ENCODE peak calls at places on chromosomes 2 and 18, in ten cellular contexts. H is H9, X is transverse colon, J is lung, W is heart right ventricle, O is neural progenitor cell, Y is aorta, R is lower lobe of right lung, C is K562, F is hepatocyte. U is an unnamed sample. For H3K27me3, the result is how much of the 10 kb centered on the place peaks cover.

GRCh38 chr2:11430729-11431128 is 35.2 kb downstream of the E2F6 start:
- DNase-seq in Y (no peak), J (no peak), F (no peak), W (no peak), X (peak), C (no peak), R (no peak), O (no peak), H (no peak), U (no peak)

GRCh38 chr2:128640847-128641360 is 322.2 kb upstream of the HS6ST1 start:
- DNase-seq in O (no peak), R (no peak), F (no peak), H (no peak), X (no peak), J (no peak), Y (no peak), W (no peak), C (no peak), U (no peak)

GRCh38 chr2:218262631-218263586 is 2.1 kb downstream of the GPBAR1 start:
- DNase-seq in H (no peak), X (no peak), F (no peak), W (no peak), R (peak), O (no peak), J (no peak), Y (no peak), C (no peak), U (no peak)

GRCh38 chr2:85750509-85751299 is 3.1 kb upstream of the ATOH8 start:
- DNase-seq in C (peak), O (peak), H (peak), W (peak), R (peak), Y (peak), J (peak), X (peak), F (peak), U (peak)

GRCh38 chr18:63306249-63306648 is 13.3 kb downstream of the BCL2 start:
- DNase-seq in R (no peak), O (no peak), Y (no peak), W (no peak), C (no peak), J (no peak), X (no peak), H (no peak), F (no peak), U (no peak)

GRCh38 chr2:143843696-143844095 is 676.2 kb downstream of the ZEB2 start:
- DNase-seq in F (no peak), O (no peak), R (no peak), X (no peak), W (no peak), Y (no peak), H (no peak), J (no peak), C (no peak), U (no peak)

GRCh38 chr2:59204040-59204439 is 962.9 kb upstream of the FANCL start:
- DNase-seq in H (no peak), F (no peak), W (no peak), O (no peak), R (no peak), C (no peak), J (no peak), X (no peak), Y (no peak), U (no peak)

GRCh38 chr2:40200516-40200915 is 251.4 kb downstream of the SLC8A1 start:
- DNase-seq in H (no peak), C (no peak), F (no peak), R (no peak), J (no peak), X (no peak), W (no peak), O (no peak), Y (no peak), U (no peak)

GRCh38 chr2:65430515-65431416 is 1.6 kb downstream of the SPRED2 start:
- DNase-seq in W (peak), R (peak), J (peak), H (peak), O (peak), C (peak), Y (peak), F (peak), X (peak), U (peak)

GRCh38 chr2:46252891-46253659 is 44.1 kb upstream of the EPAS1 start:
- DNase-seq in W (peak), H (no peak), X (no peak), R (no peak), C (no peak), O (no peak), F (peak), Y (peak), J (no peak), U (no peak)

GRCh38 chr18:79258447-79258846 is 137.3 kb upstream of the NFATC1 start:
- DNase-seq in W (no peak), H (no peak), C (peak), R (no peak), F (no peak), Y (no peak), X (no peak), J (no peak), O (no peak), U (no peak)

GRCh38 chr2:120494446-120494845 is 148.5 kb downstream of the INHBB start:
- DNase-seq in J (no peak), R (no peak), Y (no peak), F (no peak), C (no peak), O (no peak), W (no peak), H (no peak), X (no peak), U (no peak)

GRCh38 chr2:223043164-223043941 is 8.6 kb upstream of the KCNE4 start:
- DNase-seq in F (no peak), R (no peak), W (peak), O (no peak), X (no peak), C (no peak), J (no peak), Y (no peak), H (no peak), U (no peak)

GRCh38 chr2:75892490-75892889 is 181.8 kb upstream of the GCFC2 start:
- DNase-seq in H (no peak), W (no peak), Y (no peak), C (no peak), O (no peak), R (no peak), X (no peak), J (no peak), F (no peak), U (no peak)

GRCh38 chr2:113709022-113709421 is 47.4 kb downstream of the SLC35F5 start:
- DNase-seq in H (no peak), C (no peak), J (no peak), O (no peak), X (no peak), Y (no peak), R (no peak), W (no peak), F (no peak), U (no peak)

GRCh38 chr2:232779935-232780334 is 3.6 kb upstream of the KCNJ13 start:
- DNase-seq in F (no peak), X (no peak), H (no peak), W (peak), C (no peak), O (no peak), R (no peak), Y (no peak), J (peak), U (no peak)

GRCh38 chr2:235413084-235413483 is 80.8 kb upstream of the AGAP1 start:
- DNase-seq in X (no peak), R (no peak), Y (no peak), F (no peak), O (no peak), H (no peak), W (no peak), C (no peak), J (no peak), U (no peak)

GRCh38 chr2:240956935-240957655 is 41.3 kb upstream of the SNED1 start:
- DNase-seq in O (no peak), X (no peak), F (no peak), Y (no peak), W (no peak), H (peak), R (no peak), J (no peak), C (no peak), U (no peak)

GRCh38 chr18:22136395-22136794 is 33.0 kb upstream of the GATA6 start:
- DNase-seq in O (no peak), J (no peak), W (no peak), C (no peak), X (no peak), H (no peak), F (no peak), Y (no peak), R (no peak), U (no peak)

GRCh38 chr2:56682397-56682760 is 498.6 kb downstream of the CCDC85A start:
- DNase-seq in J (no peak), X (no peak), R (no peak), C (no peak), W (no peak), Y (no peak), H (no peak), O (no peak), F (no peak), U (no peak)

GRCh38 chr2:205025580-205026240 is 480.4 kb downstream of the PARD3B start:
- DNase-seq in H (no peak), Y (no peak), C (no peak), R (no peak), O (no peak), F (no peak), W (no peak), X (no peak), J (no peak), U (no peak)

GRCh38 chr18:79972720-79973119 is 8.3 kb downstream of the HSBP1L1 start:
- DNase-seq in X (peak), F (no peak), Y (no peak), R (no peak), O (no peak), W (no peak), C (no peak), J (no peak), H (no peak), U (no peak)

GRCh38 chr2:111185496-111186022 is 64.8 kb downstream of the BCL2L11 start:
- DNase-seq in Y (no peak), O (no peak), H (no peak), C (no peak), J (peak), X (peak), F (peak), W (peak), R (peak), U (no peak)

GRCh38 chr18:7168408-7168807 is 50.8 kb upstream of the LAMA1 start:
- DNase-seq in J (no peak), W (no peak), R (no peak), C (no peak), O (no peak), H (no peak), X (no peak), F (no peak), Y (no peak), U (no peak)

GRCh38 chr2:40372278-40372580 is 79.7 kb downstream of the SLC8A1 start:
- DNase-seq in R (no peak), C (no peak), W (no peak), O (no peak), Y (no peak), J (no peak), F (no peak), H (no peak), X (no peak), U (no peak)

GRCh38 chr18:49857708-49858107 is 44.4 kb upstream of the ACAA2 start:
- DNase-seq in O (peak), R (no peak), C (no peak), W (no peak), Y (no peak), X (no peak), H (no peak), F (no peak), J (no peak), U (no peak)

GRCh38 chr2:146135245-146135644 is 1615.3 kb upstream of the ZEB2 start:
- DNase-seq in H (no peak), X (no peak), J (no peak), R (no peak), F (no peak), Y (no peak), W (no peak), O (no peak), C (no peak), U (no peak)

DNA sequence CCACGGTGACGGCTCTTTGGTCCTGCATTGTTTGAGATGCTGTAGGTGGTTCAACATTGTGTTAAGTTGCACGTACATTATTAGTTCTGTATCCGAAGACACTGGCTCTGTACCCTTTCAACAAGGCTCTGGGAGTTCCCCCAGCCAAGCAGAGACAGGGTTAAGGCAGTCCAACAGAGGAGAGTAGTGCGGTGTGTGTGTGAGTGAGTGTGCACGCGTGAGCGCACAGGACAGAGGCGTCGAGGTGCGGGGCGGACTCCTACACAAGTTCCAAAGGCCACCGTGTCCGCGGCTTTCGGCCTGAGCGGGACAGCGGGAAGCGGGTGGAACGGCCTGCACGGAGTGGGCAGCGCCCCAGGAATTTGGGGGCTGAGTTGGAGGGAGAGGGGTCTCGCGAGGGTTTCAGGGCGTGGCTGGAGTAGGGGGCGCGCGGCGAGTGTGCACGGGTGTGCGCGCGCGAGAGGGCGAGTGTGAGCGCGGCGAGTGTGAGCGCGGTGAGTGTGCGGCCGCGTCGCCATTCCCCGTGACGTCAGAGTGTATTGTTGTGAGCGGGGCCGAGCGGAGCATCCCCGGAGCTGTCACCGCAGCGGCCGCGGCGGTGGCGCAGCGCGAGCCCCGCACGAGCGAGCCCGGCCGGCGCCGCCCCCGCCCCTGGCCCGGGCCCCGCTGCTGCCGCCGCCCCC is at the start of gene ASXL3:
- DNase-seq in C (no peak), R (peak), F (peak), J (peak), O (peak), X (peak), Y (peak), H (peak), W (peak), U (no peak)
- H3K27ac ChIP-seq in C (no peak), R (peak), F (peak), J (peak), O (no peak), X (peak), Y (peak), H (no peak), W (peak), U (no peak)

DNA sequence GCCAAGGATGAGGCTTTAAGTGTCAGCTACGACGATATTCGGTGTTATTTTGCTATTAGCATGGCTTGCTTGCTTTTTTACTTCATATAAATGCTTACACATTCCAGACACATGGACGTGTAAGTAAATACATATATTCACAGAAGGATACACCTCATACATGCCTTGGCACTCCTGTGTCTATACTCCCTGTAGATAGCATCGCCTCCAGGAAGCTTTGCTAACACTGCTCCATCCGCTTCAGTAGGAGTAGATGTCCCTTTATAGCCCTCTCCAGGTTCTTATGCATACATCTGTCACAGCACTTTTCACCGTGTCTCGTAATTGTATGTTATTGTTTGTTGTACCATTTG is 27.5 kb upstream of the KCTD1 start:
- DNase-seq in F (no peak), J (no peak), C (no peak), W (no peak), H (no peak), R (no peak), Y (no peak), O (no peak), X (no peak), U (no peak)
- H3K27me3 ChIP-seq in F (under half), J (under half), C (under half), W (under half), H (under half), R (under half), Y (under half), O (under half), X (under half), U (under half)

GRCh38 chr18:33132657-33133056 is 307.9 kb downstream of the CCDC178 start:
- DNase-seq in W (no peak), X (no peak), F (no peak), O (no peak), Y (no peak), H (no peak), J (no peak), R (no peak), C (no peak), U (no peak)
- H3K27ac ChIP-seq in W (no peak), X (no peak), F (no peak), O (no peak), Y (no peak), H (no peak), J (no peak), R (no peak), C (no peak), U (no peak)

GRCh38 chr2:61357681-61358080 is 113.2 kb downstream of the USP34 start:
- DNase-seq in R (peak), H (no peak), F (no peak), C (no peak), X (no peak), O (no peak), J (peak), Y (no peak), W (no peak), U (no peak)

GRCh38 chr2:61362873-61363272 is 108.0 kb downstream of the USP34 start:
- DNase-seq in J (no peak), C (no peak), O (no peak), R (no peak), Y (no peak), X (no peak), F (no peak), W (no peak), H (no peak), U (no peak)

GRCh38 chr2:61363580-61363979 is 107.3 kb downstream of the USP34 start:
- DNase-seq in C (no peak), W (no peak), Y (no peak), J (no peak), X (no peak), F (no peak), O (no peak), R (no peak), H (no peak), U (no peak)

GRCh38 chr2:61359058-61359457 is 111.8 kb downstream of the USP34 start:
- DNase-seq in J (no peak), Y (no peak), F (no peak), C (no peak), R (no peak), X (no peak), W (no peak), O (no peak), H (no peak), U (no peak)

GRCh38 chr2:61361068-61361467 is 109.8 kb downstream of the USP34 start:
- DNase-seq in Y (no peak), F (no peak), J (no peak), W (no peak), X (no peak), R (no peak), C (no peak), O (no peak), H (no peak), U (peak)
- H3K27me3 ChIP-seq in Y (under half), F (under half), J (under half), W (under half), X (under half), R (under half), C (under half), O (under half), H (under half), U (under half)

U was measured in CD4-positive, CD25-positive, alpha-beta regulatory T cell.